ENCODE peak calls at places on chromosome 18, in five cellular contexts. One of them, this sample, is unnamed.

GRCh38 chr18:28114472-28114871 is 62.5 kb downstream of the CDH2 start:
- DNase-seq in K562: no peak
- DNase-seq in A549: no peak
- DNase-seq in HepG2: no peak
- DNase-seq in GM12878: no peak
- DNase-seq in this sample: no peak

GRCh38 chr18:13273800-13274199 is 55.2 kb downstream of the LDLRAD4 start:
- DNase-seq in K562: no peak
- DNase-seq in A549: no peak
- DNase-seq in HepG2: no peak
- DNase-seq in GM12878: no peak
- DNase-seq in this sample: no peak

GRCh38 chr18:3508576-3509559 is 58.9 kb downstream of the TGIF1 start:
- DNase-seq in K562: no peak
- DNase-seq in A549: no peak
- DNase-seq in HepG2: no peak
- DNase-seq in GM12878: no peak
- DNase-seq in this sample: no peak

GRCh38 chr18:48842259-48843061 is 108.3 kb downstream of the SMAD7 start:
- DNase-seq in K562: peak; percentile 24
- DNase-seq in A549: no peak
- DNase-seq in HepG2: no peak
- DNase-seq in GM12878: no peak
- DNase-seq in this sample: no peak

GRCh38 chr18:3397031-3397750 is 52.8 kb upstream of the TGIF1 start:
- DNase-seq in K562: no peak
- DNase-seq in A549: no peak
- DNase-seq in HepG2: no peak
- DNase-seq in GM12878: no peak
- DNase-seq in this sample: no peak

GRCh38 chr18:13147146-13147545 is 71.4 kb upstream of the LDLRAD4 start:
- DNase-seq in K562: no peak
- DNase-seq in A549: no peak
- DNase-seq in HepG2: peak; percentile 47
- DNase-seq in GM12878: no peak
- DNase-seq in this sample: no peak

GRCh38 chr18:56606623-56607022 is 31.8 kb downstream of the TXNL1 start:
- DNase-seq in K562: no peak
- DNase-seq in A549: no peak
- DNase-seq in HepG2: no peak
- DNase-seq in GM12878: no peak
- DNase-seq in this sample: no peak

GRCh38 chr18:31723998-31724711 is 36.5 kb downstream of the SLC25A52 start:
- DNase-seq in K562: no peak
- DNase-seq in A549: no peak
- DNase-seq in HepG2: no peak
- DNase-seq in GM12878: no peak
- DNase-seq in this sample: no peak

GRCh38 chr18:73638709-73639108 is 508.9 kb downstream of the FBXO15 start:
- DNase-seq in K562: no peak
- DNase-seq in A549: no peak
- DNase-seq in HepG2: no peak
- DNase-seq in GM12878: no peak
- DNase-seq in this sample: no peak

GRCh38 chr18:53649621-53650020 is 574.8 kb downstream of the MBD2 start:
- DNase-seq in K562: no peak
- DNase-seq in A549: no peak
- DNase-seq in HepG2: no peak
- DNase-seq in GM12878: no peak
- DNase-seq in this sample: no peak

GRCh38 chr18:52700757-52701156 is 360.8 kb downstream of the DCC start:
- DNase-seq in K562: no peak
- DNase-seq in A549: no peak
- DNase-seq in HepG2: peak; percentile 2
- DNase-seq in GM12878: no peak
- DNase-seq in this sample: no peak

DNA sequence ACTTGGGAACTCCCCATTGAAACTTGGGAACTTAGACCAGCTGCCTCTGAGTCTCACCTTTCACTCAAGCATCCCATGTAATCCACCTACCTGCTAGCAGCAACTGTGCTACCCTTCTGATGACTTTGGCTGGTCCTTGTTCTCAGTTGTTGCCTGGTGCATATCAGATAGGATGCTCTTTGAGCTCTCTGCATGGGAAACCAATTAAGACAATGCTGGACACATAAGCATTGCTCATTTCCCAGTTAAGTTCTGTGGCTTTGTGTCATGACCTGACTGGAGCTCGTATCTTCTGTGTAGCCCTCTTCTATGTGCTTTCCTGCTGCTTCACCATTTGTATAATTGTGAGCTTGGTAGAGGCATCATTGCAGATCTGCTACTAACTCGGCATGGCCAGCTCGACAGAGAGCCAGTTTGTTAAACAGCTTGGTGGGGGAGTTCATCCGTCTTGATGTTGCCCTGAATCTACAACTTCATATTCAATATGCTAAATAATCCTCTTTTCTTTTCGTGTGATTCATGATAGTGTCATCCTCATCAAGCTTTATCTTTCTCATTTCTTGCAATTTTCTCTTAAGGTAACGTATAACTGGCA is 447.5 kb upstream of the SLC14A2 start:
- DNase-seq in K562: no peak
- DNase-seq in A549: no peak
- DNase-seq in HepG2: no peak
- DNase-seq in GM12878: no peak
- DNase-seq in this sample: no peak
- TF ChIP-seq KDM1A in K562: no peak
- TF ChIP-seq KDM1A in A549: no peak
- TF ChIP-seq KDM1A in HepG2: no peak
- TF ChIP-seq KDM1A in GM12878: no peak
- TF ChIP-seq KDM1A in this sample: no peak

GRCh38 chr18:45324489-45325111 is 290.7 kb upstream of the SLC14A2 start:
- DNase-seq in K562: no peak
- DNase-seq in A549: no peak
- DNase-seq in HepG2: no peak
- DNase-seq in GM12878: no peak
- DNase-seq in this sample: peak; percentile 21
- TF ChIP-seq USF2 in K562: no peak
- TF ChIP-seq USF2 in A549: no peak
- TF ChIP-seq USF2 in HepG2: no peak
- TF ChIP-seq USF2 in GM12878: no peak
- TF ChIP-seq USF2 in this sample: no peak

DNA sequence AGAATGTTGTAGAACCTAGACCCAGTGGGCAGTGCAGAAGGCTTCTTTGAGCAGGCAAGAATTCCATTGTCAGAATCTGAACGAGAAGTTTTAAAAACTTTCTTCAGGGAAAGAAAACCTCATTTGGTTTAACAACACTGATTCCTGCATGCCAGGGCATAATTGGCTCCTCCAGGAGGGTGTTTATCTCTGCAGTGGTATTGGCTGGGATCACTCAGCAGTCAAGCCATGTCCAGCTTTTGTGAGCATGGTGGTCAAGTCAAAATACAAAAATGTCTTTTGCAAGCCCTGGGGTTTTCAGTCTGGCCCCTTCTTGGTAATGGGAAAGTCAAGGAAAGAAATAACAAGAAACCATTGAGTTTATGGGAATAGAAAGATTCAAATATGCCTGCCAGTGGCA is 28.3 kb downstream of the FHOD3 start:
- DNase-seq in K562: no peak
- DNase-seq in A549: no peak
- DNase-seq in HepG2: no peak
- DNase-seq in GM12878: no peak
- DNase-seq in this sample: no peak
- TF ChIP-seq MAX in K562: no peak
- TF ChIP-seq MAX in A549: no peak
- TF ChIP-seq MAX in HepG2: no peak
- TF ChIP-seq MAX in GM12878: no peak
- TF ChIP-seq MAX in this sample: no peak

DNA sequence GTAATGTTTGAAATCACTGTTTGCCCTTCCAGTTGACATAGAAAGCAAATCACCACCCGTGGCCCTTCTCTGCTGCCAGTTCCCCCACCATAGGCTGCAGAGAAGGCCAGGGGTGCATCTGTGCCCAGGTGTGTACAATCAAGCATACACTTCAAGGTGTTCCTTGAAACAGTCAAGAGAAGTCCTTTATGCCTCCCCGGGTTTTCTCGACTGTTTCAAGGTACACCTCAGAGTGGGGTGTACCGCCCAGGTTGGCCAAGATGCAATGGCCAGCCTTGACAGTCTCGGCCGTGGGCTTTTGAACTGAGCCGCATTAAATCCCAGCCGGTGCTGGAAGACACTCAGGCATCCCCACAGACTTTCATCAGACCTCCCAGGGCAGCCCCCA is 21.0 kb upstream of the ATP9B start:
- DNase-seq in K562: no peak
- DNase-seq in A549: no peak
- DNase-seq in HepG2: no peak
- DNase-seq in GM12878: no peak
- DNase-seq in this sample: no peak
- TF ChIP-seq KDM1A in K562: no peak
- TF ChIP-seq KDM1A in A549: no peak
- TF ChIP-seq KDM1A in HepG2: no peak
- TF ChIP-seq KDM1A in GM12878: no peak
- TF ChIP-seq KDM1A in this sample: no peak

GRCh38 chr18:36798738-36799473 is 29.9 kb downstream of the TPGS2 start:
- DNase-seq in K562: peak; percentile 55
- DNase-seq in A549: no peak
- DNase-seq in HepG2: no peak
- DNase-seq in GM12878: no peak
- DNase-seq in this sample: no peak
- TF ChIP-seq USF2 in K562: no peak
- TF ChIP-seq USF2 in A549: no peak
- TF ChIP-seq USF2 in HepG2: no peak
- TF ChIP-seq USF2 in GM12878: no peak
- TF ChIP-seq USF2 in this sample: no peak